ENCODE peak calls at places on chromosomes 5 and 9, in seven cellular contexts. G is mammary epithelial cell, D is psoas muscle, E is colonic mucosa, W is neural progenitor cell, L is esophagus squamous epithelium, Z is tibial nerve. C is an unnamed sample.

GRCh38 chr5:15933481-15934207 is 245.9 kb downstream of the MARCHF11 start:
- DNase-seq in D (no peak), E (no peak), Z (no peak), L (no peak), W (peak; percentile 59), G (no peak), C (no peak)

GRCh38 chr9:93120846-93121315 is 13.2 kb downstream of the NINJ1 start:
- DNase-seq in W (no peak), G (no peak), E (no peak), Z (no peak), L (no peak), D (peak; percentile 53), C (no peak)

GRCh38 chr9:33867747-33868429 is 50.9 kb downstream of the UBE2R2 start:
- DNase-seq in D (peak; percentile 76), G (no peak), W (no peak), Z (peak; percentile 54), E (peak; percentile 35), L (no peak), C (no peak)

GRCh38 chr9:1495684-1496083 is 445.5 kb downstream of the DMRT2 start:
- DNase-seq in E (no peak), D (no peak), L (no peak), G (no peak), W (no peak), Z (no peak), C (no peak)

GRCh38 chr9:86655147-86655546 is 292.2 kb downstream of the GAS1 start:
- DNase-seq in L (no peak), W (no peak), E (no peak), G (no peak), Z (no peak), D (no peak), C (no peak)

GRCh38 chr5:139915834-139916233 is 120.2 kb downstream of the PSD2 start:
- DNase-seq in D (no peak), Z (no peak), W (no peak), E (no peak), L (no peak), G (no peak), C (no peak)

GRCh38 chr5:87829214-87829551 is 416.5 kb upstream of the CCNH start:
- DNase-seq in Z (peak; percentile 70), D (peak; percentile 74), L (no peak), E (no peak), G (peak; percentile 52), W (no peak), C (no peak)

GRCh38 chr5:170176916-170177315 is 55.9 kb upstream of the C5orf58 start:
- DNase-seq in Z (no peak), L (no peak), W (no peak), G (no peak), E (no peak), D (no peak), C (no peak)

GRCh38 chr5:33146916-33147315 is 293.8 kb upstream of the TARS1 start:
- DNase-seq in W (no peak), L (no peak), D (no peak), E (no peak), G (peak; percentile 72), Z (no peak), C (no peak)

GRCh38 chr5:52896524-52897237 is 92.5 kb upstream of the ITGA2 start:
- DNase-seq in W (no peak), Z (no peak), G (no peak), D (no peak), E (no peak), L (no peak), C (no peak)

GRCh38 chr5:95823738-95824609 is 1.4 kb upstream of the GLRX start:
- DNase-seq in E (peak; percentile 78), D (peak; percentile 82), W (no peak), Z (peak; percentile 41), L (no peak), G (no peak), C (peak; percentile 61)

GRCh38 chr9:38062498-38063362 is 6.3 kb downstream of the SHB start:
- DNase-seq in G (no peak), Z (no peak), E (no peak), D (no peak), W (no peak), L (no peak), C (no peak)

GRCh38 chr5:148482697-148483462 is 99.1 kb downstream of the FBXO38 start:
- DNase-seq in L (no peak), G (peak; percentile 40), W (peak; percentile 75), D (peak; percentile 61), E (peak; percentile 34), Z (peak; percentile 17), C (peak; percentile 56)

GRCh38 chr9:928363-929042 is 48.0 kb upstream of the DMRT3 start:
- DNase-seq in Z (no peak), G (no peak), E (no peak), W (peak; percentile 43), D (no peak), L (no peak), C (no peak)

GRCh38 chr5:136208946-136209345 is 16.0 kb upstream of the SMIM32 start:
- DNase-seq in E (no peak), G (no peak), L (no peak), W (no peak), D (no peak), Z (no peak), C (no peak)

GRCh38 chr5:85732185-85732584 is 885.6 kb upstream of the COX7C start:
- DNase-seq in L (no peak), E (no peak), Z (no peak), G (no peak), W (no peak), D (no peak), C (no peak)

GRCh38 chr5:164119806-164120440 is 614.5 kb downstream of the MAT2B start:
- DNase-seq in E (no peak), D (no peak), Z (no peak), L (no peak), G (peak; percentile 55), W (peak; percentile 6), C (no peak)

GRCh38 chr5:81969912-81970311 is 1.9 kb upstream of the ATG10 start:
- DNase-seq in G (no peak), Z (no peak), L (no peak), D (no peak), W (no peak), E (no peak), C (no peak)

GRCh38 chr9:5842926-5843325 is 10.0 kb upstream of the ERMP1 start:
- DNase-seq in G (no peak), D (no peak), E (no peak), W (no peak), Z (no peak), L (no peak), C (no peak)

GRCh38 chr9:5846501-5846921 is 13.6 kb upstream of the ERMP1 start:
- DNase-seq in W (no peak), D (no peak), Z (no peak), L (no peak), E (no peak), G (peak; percentile 65), C (no peak)

GRCh38 chr9:5846080-5846479 is 13.2 kb upstream of the ERMP1 start:
- DNase-seq in Z (no peak), D (no peak), L (no peak), G (no peak), W (no peak), E (no peak), C (no peak)

GRCh38 chr9:5845147-5845531 is 12.2 kb upstream of the ERMP1 start:
- DNase-seq in W (no peak), G (no peak), E (no peak), D (no peak), L (no peak), Z (no peak), C (no peak)

DNA sequence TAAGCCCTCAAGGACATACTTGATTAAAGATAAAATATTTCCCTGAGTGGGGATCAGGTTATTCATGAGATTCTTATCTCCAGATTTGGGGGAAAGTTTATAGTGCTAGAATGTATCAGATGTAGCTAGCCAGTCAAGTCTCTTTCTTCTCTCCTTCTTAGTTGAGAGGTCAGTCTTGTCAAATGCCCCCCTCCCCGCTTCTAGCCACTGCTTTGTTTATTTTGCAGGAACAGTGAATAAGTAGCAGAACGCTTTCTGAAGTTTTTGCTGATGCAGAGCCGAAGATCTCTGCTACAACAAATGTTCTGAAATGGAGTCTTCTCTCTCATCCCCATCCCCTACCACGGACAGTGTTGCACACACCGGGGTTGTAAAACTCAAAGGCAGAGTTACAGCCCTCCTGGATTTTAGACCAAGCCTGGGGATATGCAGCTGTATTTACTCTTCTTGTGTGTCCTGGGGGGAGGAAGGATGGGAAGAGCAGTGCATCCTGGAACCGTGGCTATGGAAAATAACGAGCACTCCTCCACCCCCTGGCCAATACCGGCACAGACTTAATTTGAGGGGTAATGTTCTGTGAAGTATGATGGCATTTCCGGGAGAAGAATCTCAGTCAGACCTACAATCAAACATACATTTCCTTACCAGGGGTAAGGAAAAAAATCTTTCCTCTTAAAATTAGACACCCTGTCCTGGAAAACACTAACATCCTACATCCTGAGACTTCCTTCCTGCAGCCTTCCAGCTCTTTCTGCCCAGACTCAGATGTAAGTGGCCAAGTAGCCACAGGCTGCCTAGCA is 10.7 kb upstream of the ERMP1 start:
- DNase-seq in D (no peak), G (no peak), W (no peak), L (no peak), Z (no peak), E (no peak), C (no peak)
- H3K27ac ChIP-seq in D (no peak overlapping the region), G (no peak overlapping the region), W (no peak overlapping the region), L (peak overlapping the region; percentile 14), Z (peak overlapping the region; percentile 55), E (no peak overlapping the region), C (no peak overlapping the region)

DNA sequence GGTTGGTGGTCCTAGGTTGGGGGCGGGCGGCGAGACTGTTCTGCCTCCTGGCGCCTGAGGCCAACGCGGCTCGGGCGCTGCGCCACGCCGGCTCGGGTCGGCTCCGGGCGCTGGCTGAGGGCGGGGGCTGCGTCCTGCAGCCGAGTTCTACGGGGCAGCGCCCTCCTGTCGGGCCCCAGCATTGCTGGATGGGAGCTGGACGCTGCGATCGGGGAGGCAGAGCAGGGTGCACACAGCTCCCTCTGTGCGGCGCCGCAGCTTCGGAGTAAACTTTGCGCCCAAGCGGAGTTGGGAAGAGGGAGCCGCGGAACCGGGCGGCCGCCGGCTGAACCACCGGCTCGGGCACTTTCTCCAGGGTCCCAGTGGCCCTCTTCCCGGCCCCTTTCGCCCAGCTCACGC is 530 bp downstream of the PRDM6 start:
- DNase-seq in W (peak; percentile 66), E (no peak), Z (no peak), D (peak; percentile 58), G (peak; percentile 40), L (no peak), C (no peak)
- TF ChIP-seq CTCF in W (no peak), E (no peak), Z (no peak), D (no peak), G (no peak), L (no peak), C (no peak)

GRCh38 chr9:112755059-112755458 is 4.5 kb downstream of the SNX30 start:
- DNase-seq in Z (no peak), W (no peak), E (peak; percentile 44), D (no peak), G (no peak), L (no peak), C (no peak)
- H3K27ac ChIP-seq in Z (peak overlapping the region; percentile 56), W (no peak overlapping the region), E (peak overlapping the region; percentile 75), D (peak overlapping the region; percentile 74), G (peak overlapping the region; percentile 67), L (peak overlapping the region; percentile 82), C (no peak overlapping the region)

DNA sequence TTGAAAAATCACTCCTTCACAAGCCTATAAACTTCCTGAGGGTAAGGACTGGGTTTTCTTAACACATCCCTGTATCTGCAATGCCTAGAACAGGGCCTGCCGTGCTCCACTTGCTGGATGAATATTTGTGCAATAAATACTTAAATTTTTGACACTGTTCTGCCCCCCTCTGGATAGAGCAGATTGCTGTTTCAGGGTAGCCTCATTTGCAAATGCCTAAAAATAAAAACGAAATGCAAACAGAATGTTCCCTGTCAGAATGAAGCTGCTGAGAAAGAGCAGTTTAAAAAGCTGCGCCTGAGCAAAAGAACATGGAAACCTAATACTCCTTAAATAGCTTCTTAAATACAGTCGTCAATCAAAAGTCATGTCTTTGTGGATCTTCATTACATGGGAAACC is 385.3 kb downstream of the PRELID2 start:
- DNase-seq in L (no peak), E (no peak), Z (no peak), W (no peak), D (no peak), G (no peak), C (no peak)
- TF ChIP-seq CTCF in L (no peak), E (no peak), Z (no peak), W (no peak), D (no peak), G (no peak), C (no peak)